ENCODE peak calls at places on chromosomes 2 and 18, in four cellular contexts. B is Peyer's patch; Q is fibroblast of lung; D is CD8-positive, alpha-beta T cell. H is an unnamed sample.

GRCh38 chr2:17958486-17959092 is 80.1 kb downstream of the KCNS3 start:
- DNase-seq in D (no peak), Q (no peak), B (no peak), H (no peak)

GRCh38 chr2:193518061-193518817 is 1323.5 kb upstream of the TMEFF2 start:
- DNase-seq in D (no peak), B (no peak), Q (peak), H (peak)

GRCh38 chr2:61961231-61961901 is 55.9 kb downstream of the COMMD1 start:
- DNase-seq in Q (no peak), D (no peak), B (no peak), H (no peak)

GRCh38 chr2:166115589-166115988 is 12.2 kb downstream of the SCN1A start:
- DNase-seq in D (no peak), B (no peak), Q (no peak), H (no peak)

GRCh38 chr18:12271376-12272235 is 17.4 kb downstream of the CIDEA start:
- DNase-seq in B (peak), Q (peak), D (no peak), H (no peak)

GRCh38 chr2:41947701-41948396 is 100.0 kb upstream of the PKDCC start:
- DNase-seq in D (no peak), Q (no peak), B (no peak), H (no peak)

GRCh38 chr2:71748227-71748626 is 294.9 kb downstream of the DYSF start:
- DNase-seq in B (no peak), D (no peak), Q (peak), H (no peak)

GRCh38 chr2:219426068-219426443 is 7.9 kb downstream of the DES start:
- DNase-seq in D (no peak), B (no peak), Q (no peak), H (no peak)

GRCh38 chr2:204849887-204850286 is 304.6 kb downstream of the PARD3B start:
- DNase-seq in D (no peak), B (no peak), Q (no peak), H (no peak)

GRCh38 chr2:190859347-190860297 is 21.0 kb upstream of the GLS start:
- DNase-seq in B (no peak), Q (no peak), D (no peak), H (no peak)

GRCh38 chr2:135773917-135774316 is 32.3 kb downstream of the UBXN4 start:
- DNase-seq in D (no peak), Q (peak), B (no peak), H (no peak)

GRCh38 chr2:181458881-181459280 is 1.7 kb downstream of the ITGA4 start:
- DNase-seq in B (no peak), D (no peak), Q (no peak), H (no peak)
- H3K4me3 ChIP-seq in B (peak), D (peak), Q (peak), H (no peak)

DNA sequence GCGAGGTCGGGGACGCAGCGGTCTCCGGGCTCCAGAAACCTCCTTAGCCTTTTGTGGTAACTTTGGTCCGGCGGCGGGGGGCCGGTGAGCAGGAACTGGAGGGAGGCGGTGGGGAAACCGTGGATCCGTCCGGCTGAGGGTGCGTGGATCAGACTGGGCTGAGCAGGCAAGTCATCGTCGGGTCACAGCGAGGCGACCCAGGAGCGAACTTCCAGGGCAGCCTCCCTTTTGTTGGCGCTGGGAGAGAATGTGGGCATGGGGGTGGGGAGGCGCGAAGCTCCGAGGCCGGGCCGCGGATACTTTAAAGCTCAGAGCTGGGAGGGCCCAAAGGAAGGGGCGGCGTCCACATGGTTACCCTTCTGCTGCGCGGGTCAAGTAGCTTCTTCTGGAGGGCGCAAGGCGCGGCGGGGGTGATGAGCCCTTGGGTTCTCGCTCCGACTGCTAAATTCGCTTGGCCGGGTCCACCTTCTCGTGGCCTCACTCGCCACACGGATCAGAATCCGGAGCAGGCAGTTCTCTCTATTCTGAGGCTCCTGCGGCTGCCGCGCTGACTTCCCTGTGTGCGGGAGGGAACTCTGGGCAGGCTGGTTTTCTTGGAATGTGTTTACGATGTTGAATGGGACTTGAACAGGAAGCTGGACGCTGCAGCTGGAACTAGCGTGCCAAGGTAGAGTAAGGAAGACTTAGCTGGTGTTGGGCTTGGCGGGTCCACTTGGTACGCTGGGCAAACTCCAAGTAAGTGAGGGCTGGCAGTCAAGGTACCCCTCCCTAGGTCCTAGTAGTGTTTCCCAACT is 969 bp downstream of the GULP1 start:
- DNase-seq in Q (peak), D (no peak), B (peak), H (peak)
- H3K27ac ChIP-seq in Q (peak), D (no peak), B (peak), H (peak)

GRCh38 chr2:102226612-102227351 is 40.0 kb downstream of the IL1RL2 start:
- DNase-seq in B (no peak), Q (peak), D (no peak), H (no peak)
- H3K4me3 ChIP-seq in B (no peak), Q (no peak), D (no peak), H (no peak)

GRCh38 chr2:47271054-47272000 is 116.2 kb upstream of the STPG4 start:
- DNase-seq in Q (no peak), B (no peak), D (no peak), H (no peak)
- H3K27ac ChIP-seq in Q (peak), B (peak), D (no peak), H (no peak)

DNA sequence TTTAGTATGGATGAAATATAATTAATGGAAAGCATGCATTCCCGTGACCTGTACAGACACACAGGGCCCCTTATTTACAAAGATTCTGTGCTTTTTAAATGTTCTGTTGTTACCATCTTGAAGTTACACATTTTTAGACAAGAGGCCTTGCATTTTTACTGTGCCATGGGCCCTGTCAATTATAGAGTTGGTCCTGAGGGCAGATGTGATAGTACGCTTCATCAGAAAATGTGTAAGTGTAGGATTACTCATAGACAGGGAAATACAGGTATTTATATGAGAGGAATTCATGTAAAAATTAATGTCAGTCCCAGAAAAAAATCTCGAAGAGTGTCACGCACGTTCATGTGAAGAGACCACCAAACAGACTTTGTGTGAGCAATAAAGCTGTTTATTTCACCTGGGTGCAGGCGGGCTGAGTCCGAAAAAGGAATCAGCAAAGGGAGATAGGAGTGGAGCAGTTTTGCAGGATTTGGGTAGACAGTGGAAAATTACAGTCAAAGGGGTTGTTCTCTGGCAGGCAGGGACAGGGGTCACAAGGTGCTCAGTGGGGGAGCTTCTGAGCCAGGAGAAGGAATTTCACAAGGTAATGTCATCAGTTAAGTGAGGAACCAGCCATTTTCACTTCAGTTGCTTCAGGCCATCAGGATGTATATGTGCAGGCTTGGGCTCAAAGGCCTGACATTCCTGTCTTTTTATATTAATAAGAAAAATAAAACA is 12.2 kb upstream of the ALPK2 start:
- DNase-seq in B (no peak), Q (no peak), D (no peak), H (no peak)
- H3K4me3 ChIP-seq in B (no peak), Q (no peak), D (no peak), H (no peak)

DNA sequence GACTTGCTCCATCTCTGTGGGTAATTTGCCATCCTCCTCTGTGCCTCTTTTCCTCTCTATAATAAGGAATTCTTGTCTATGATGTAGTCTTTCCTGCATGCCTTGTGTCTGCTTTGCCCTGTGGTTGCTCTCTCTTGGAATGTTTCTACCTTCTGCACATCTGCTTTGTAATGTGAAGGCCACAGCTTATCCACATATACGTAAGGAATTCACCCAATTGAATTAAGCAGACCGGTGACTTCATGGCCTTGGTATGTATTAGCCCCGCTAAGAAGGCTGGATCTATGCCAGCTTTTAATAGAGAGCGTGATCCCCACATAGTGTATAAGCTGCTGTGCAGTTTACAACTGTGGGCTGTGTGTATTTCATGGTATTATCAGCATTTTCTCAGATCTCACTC is 274.7 kb downstream of the RNF144A start:
- DNase-seq in Q (peak), B (no peak), D (no peak), H (peak)
- H3K27ac ChIP-seq in Q (no peak), B (no peak), D (no peak), H (peak)

GRCh38 chr18:76823574-76823973 is 1.2 kb downstream of the ZNF236 start:
- DNase-seq in Q (peak), B (peak), D (no peak), H (no peak)

GRCh38 chr18:76822510-76823165 is at the start of gene ZNF236:
- DNase-seq in D (peak), Q (peak), B (peak), H (peak)

GRCh38 chr18:76824754-76825153 is 2.4 kb downstream of the ZNF236 start:
- DNase-seq in D (no peak), B (no peak), Q (no peak), H (no peak)

GRCh38 chr18:76823166-76823539 is 796 bp downstream of the ZNF236 start:
- DNase-seq in D (no peak), Q (no peak), B (no peak), H (no peak)

DNA sequence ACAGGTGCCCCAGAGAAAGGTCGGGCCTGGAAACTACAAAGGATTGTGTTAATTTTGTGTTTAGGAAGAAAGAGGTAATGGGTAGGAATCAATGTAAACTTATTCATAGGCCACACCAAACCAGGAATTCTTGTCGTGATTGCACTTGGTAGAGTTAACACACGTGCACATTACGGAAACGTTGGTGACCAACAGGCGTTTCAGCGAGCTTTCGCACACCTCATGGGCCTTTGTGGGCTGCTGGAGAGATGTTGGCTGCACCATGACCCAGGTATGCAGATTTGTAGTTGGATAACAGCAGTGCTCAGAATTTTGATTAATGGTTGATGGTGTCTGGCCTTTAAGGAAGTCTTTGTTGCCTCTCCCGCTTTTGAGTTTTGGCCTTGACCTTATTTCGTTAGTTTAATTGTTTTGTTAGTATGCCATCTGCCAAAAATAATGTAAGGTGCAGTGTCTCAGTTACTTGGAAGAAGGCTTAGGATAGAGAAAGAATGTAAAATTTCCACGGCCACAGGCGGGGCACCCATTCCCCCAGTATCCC is 1.8 kb downstream of the ZNF236 start:
- DNase-seq in D (no peak), B (no peak), Q (no peak), H (no peak)
- H3K4me3 ChIP-seq in D (no peak), B (no peak), Q (peak), H (peak)

H was measured in AG04450.